ENCODE peak calls at places on chromosome 17, in nine cellular contexts. P, B, S, K, L, A, J, I and X are unnamed samples.

GRCh38 chr17:43418441-43419374 is 19.9 kb downstream of the ARL4D start:
- DNase-seq in P (peak; percentile 92), B (peak; percentile 42), S (peak; percentile 75), K (no peak), L (peak; percentile 35), A (peak; percentile 38), J (peak; percentile 89), I (no peak), X (no peak)

GRCh38 chr17:17682737-17683675 is 1.7 kb downstream of the RAI1 start:
- DNase-seq in P (peak; percentile 91), B (peak; percentile 72), S (peak; percentile 89), K (no peak), L (peak; percentile 79), A (peak; percentile 77), J (peak; percentile 69), I (peak; percentile 81), X (peak; percentile 65)

GRCh38 chr17:3740611-3741073 is 16.9 kb downstream of the HASPIN start:
- DNase-seq in P (no peak), B (no peak), S (no peak), K (no peak), L (no peak), A (no peak), J (no peak), I (no peak), X (no peak)

GRCh38 chr17:50439008-50439407 is 13.0 kb downstream of the ACSF2 start:
- DNase-seq in P (no peak), B (no peak), S (no peak), K (no peak), L (no peak), A (no peak), J (no peak), I (no peak), X (no peak)

GRCh38 chr17:56514264-56514663 is 79.2 kb upstream of the NOG start:
- DNase-seq in P (no peak), B (no peak), S (no peak), K (no peak), L (no peak), A (no peak), J (no peak), I (no peak), X (no peak)

GRCh38 chr17:78924481-78925151 is 571 bp downstream of the TIMP2 start:
- DNase-seq in P (no peak), B (peak; percentile 45), S (peak; percentile 84), K (no peak), L (peak; percentile 26), A (no peak), J (peak; percentile 48), I (no peak), X (no peak)

GRCh38 chr17:45004388-45004787 is 36.3 kb upstream of the C1QL1 start:
- DNase-seq in P (no peak), B (no peak), S (no peak), K (no peak), L (no peak), A (no peak), J (no peak), I (no peak), X (no peak)

GRCh38 chr17:10226930-10227695 is 28.7 kb upstream of the GAS7 start:
- DNase-seq in P (peak; percentile 22), B (peak; percentile 53), S (peak; percentile 77), K (no peak), L (peak; percentile 44), A (peak; percentile 58), J (peak; percentile 31), I (peak; percentile 90), X (no peak)

GRCh38 chr17:44221072-44221861 is 1.8 kb upstream of the UBTF start:
- DNase-seq in P (peak; percentile 81), B (peak; percentile 84), S (peak; percentile 93), K (no peak), L (peak; percentile 78), A (peak; percentile 85), J (peak; percentile 77), I (peak; percentile 87), X (peak; percentile 82)

GRCh38 chr17:81042606-81043005 is 7.7 kb downstream of the BAIAP2 start:
- DNase-seq in P (no peak), B (no peak), S (no peak), K (no peak), L (no peak), A (no peak), J (no peak), I (no peak), X (no peak)

GRCh38 chr17:81039854-81040758 is 5.2 kb downstream of the BAIAP2 start:
- DNase-seq in P (peak; percentile 67), B (no peak), S (peak; percentile 53), K (no peak), L (peak; percentile 86), A (no peak), J (peak; percentile 65), I (no peak), X (no peak)

GRCh38 chr17:81039096-81039495 is 4.1 kb downstream of the BAIAP2 start:
- DNase-seq in P (no peak), B (no peak), S (peak; percentile 60), K (no peak), L (no peak), A (no peak), J (no peak), I (no peak), X (no peak)

GRCh38 chr17:81043319-81043724 is 8.4 kb downstream of the BAIAP2 start:
- DNase-seq in P (no peak), B (peak; percentile 10), S (no peak), K (no peak), L (no peak), A (no peak), J (no peak), I (no peak), X (no peak)

DNA sequence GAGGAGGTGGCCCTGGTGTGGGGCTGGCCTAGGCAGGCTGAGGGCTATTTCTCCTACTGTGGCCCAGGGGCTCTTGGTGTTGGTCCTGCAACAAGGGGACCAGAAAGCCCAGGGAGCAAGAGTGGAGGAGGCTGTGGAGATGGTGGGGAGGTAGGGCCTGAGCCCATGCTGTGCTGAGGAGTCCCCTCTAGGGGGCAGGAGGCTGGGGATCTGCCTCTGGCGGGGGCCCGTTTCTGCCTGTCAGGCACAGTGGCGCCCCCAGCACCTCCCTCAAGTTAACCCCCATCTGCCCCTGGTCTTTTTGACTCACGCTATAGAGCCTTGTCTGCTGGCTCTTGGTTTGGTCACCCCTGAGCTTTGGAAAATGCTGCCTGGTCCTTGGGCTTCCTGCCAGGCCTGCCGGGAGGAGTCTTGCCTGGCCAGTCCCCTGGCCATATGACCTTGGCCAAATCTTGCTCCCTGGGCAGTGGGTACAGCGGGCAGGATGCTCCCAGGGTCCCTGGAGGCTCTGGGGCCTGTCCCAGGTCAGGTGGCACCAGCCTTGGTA is 5.9 kb downstream of the BAIAP2 start:
- DNase-seq in P (no peak), B (no peak), S (no peak), K (no peak), L (peak; percentile 44), A (no peak), J (peak; percentile 11), I (peak; percentile 77), X (no peak)
- H3K27ac ChIP-seq in P (peak overlapping the region; percentile 10), B (no peak overlapping the region), S (no peak overlapping the region), K (no peak overlapping the region), L (peak overlapping the region; percentile 62), A (no peak overlapping the region), J (peak overlapping the region; percentile 32), I (no peak overlapping the region), X (no peak overlapping the region)

GRCh38 chr17:19671433-19671832 is 22.9 kb downstream of the ALDH3A2 start:
- DNase-seq in P (no peak), B (no peak), S (no peak), K (no peak), L (no peak), A (no peak), J (no peak), I (no peak), X (no peak)
- H3K27ac ChIP-seq in P (no peak overlapping the region), B (peak overlapping the region; percentile 43), S (peak overlapping the region; percentile 11), K (no peak overlapping the region), L (no peak overlapping the region), A (peak overlapping the region; percentile 63), J (no peak overlapping the region), I (no peak overlapping the region), X (peak overlapping the region; percentile 19)

GRCh38 chr17:8062807-8063483 is 24.1 kb downstream of the ALOX15B start:
- DNase-seq in P (no peak), B (no peak), S (no peak), K (no peak), L (no peak), A (no peak), J (no peak), I (no peak), X (no peak)

GRCh38 chr17:8062435-8062806 is 23.6 kb downstream of the ALOX15B start:
- DNase-seq in P (peak; percentile 25), B (no peak), S (no peak), K (no peak), L (no peak), A (no peak), J (peak; percentile 36), I (no peak), X (no peak)

GRCh38 chr17:8063761-8064589 is 23.5 kb downstream of the ALOX12B start:
- DNase-seq in P (no peak), B (no peak), S (no peak), K (no peak), L (no peak), A (no peak), J (no peak), I (no peak), X (no peak)

GRCh38 chr17:8066841-8067775 is 20.4 kb downstream of the ALOX12B start:
- DNase-seq in P (no peak), B (no peak), S (no peak), K (no peak), L (no peak), A (no peak), J (peak; percentile 71), I (no peak), X (no peak)

GRCh38 chr17:8064590-8065019 is 22.9 kb downstream of the ALOX12B start:
- DNase-seq in P (no peak), B (no peak), S (no peak), K (no peak), L (no peak), A (no peak), J (no peak), I (no peak), X (no peak)
- H3K27ac ChIP-seq in P (no peak overlapping the region), B (no peak overlapping the region), S (no peak overlapping the region), K (no peak overlapping the region), L (no peak overlapping the region), A (no peak overlapping the region), J (no peak overlapping the region), I (no peak overlapping the region), X (no peak overlapping the region)

DNA sequence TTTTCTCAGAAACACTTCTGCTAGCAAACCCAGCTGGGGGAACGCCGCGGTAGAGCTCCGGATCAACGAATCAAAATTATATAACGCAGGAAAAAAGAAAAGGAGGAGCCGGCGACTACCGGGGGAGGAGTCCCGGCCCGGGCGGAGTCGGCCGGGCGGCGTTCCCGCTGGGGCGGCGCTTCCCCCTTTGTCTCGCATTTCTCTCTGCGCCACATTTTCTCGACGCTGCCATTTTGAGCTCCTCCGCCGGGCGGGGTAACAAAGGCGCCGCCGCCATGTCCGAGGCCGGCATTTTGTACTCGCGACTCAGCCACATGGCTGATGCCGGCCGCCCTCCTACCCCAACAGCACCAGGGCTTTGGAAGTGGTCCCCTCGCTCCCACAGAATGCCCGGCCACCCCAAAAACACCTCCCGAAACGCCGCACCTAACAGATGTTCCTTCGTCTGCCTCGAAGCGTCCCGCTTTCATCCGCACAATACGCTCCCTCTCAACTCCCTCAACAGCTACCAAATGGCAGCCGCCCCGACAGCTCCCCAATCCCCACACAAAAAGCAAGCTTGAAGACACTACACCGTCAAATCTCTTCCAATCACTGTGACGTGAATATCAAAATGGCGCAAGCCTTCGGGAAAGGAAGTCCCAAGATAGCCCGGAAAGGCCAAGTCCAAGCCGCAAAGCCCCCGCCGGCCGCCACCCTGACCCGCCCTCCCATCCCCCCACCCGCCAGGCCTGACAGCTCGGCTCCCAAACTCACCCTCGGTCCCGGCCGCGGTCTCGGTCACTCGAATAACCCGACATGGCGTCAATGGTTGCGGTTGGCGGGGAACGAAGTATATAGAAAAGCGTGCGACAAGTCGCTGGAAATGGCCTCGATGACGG is 529 bp downstream of the DDX5 start:
- DNase-seq in P (peak; percentile 82), B (peak; percentile 90), S (peak; percentile 97), K (peak; percentile 54), L (peak; percentile 90), A (peak; percentile 91), J (peak; percentile 85), I (peak; percentile 94), X (peak; percentile 47)
- H3K27ac ChIP-seq in P (peak overlapping the region; percentile 92), B (peak overlapping the region; percentile 100), S (peak overlapping the region; percentile 100), K (peak overlapping the region; percentile 100), L (peak overlapping the region; percentile 99), A (peak overlapping the region; percentile 99), J (peak overlapping the region; percentile 90), I (peak overlapping the region; percentile 94), X (peak overlapping the region; percentile 100)